ENCODE peak calls at places on chromosomes 7 and 10, in four cellular contexts. M is H1, E is GM12878, T is K562. I is an unnamed sample.

GRCh38 chr10:119657725-119658124 is 6.5 kb downstream of the BAG3 start:
- DNase-seq in M (no peak), E (no peak), T (no peak), I (no peak)

GRCh38 chr7:102198557-102198956 is 88.1 kb upstream of the SH2B2 start:
- DNase-seq in M (no peak), E (no peak), T (no peak), I (no peak)

GRCh38 chr10:114694735-114695134 is 36.7 kb upstream of the ABLIM1 start:
- DNase-seq in M (no peak), E (no peak), T (peak), I (peak)

GRCh38 chr10:124127965-124128810 is 34.8 kb upstream of the CHST15 start:
- DNase-seq in M (no peak), E (no peak), T (no peak), I (no peak)

GRCh38 chr7:77338883-77339629 is 77.1 kb downstream of the GSAP start:
- DNase-seq in M (no peak), E (no peak), T (no peak), I (no peak)

GRCh38 chr7:123747620-123748141 is 1.1 kb downstream of the WASL start:
- DNase-seq in M (peak), E (no peak), T (peak), I (peak)

GRCh38 chr10:118922226-118922625 is 107.3 kb upstream of the NANOS1 start:
- DNase-seq in M (no peak), E (no peak), T (no peak), I (no peak)

GRCh38 chr7:154620307-154620706 is 382.6 kb downstream of the PAXIP1 start:
- DNase-seq in M (no peak), E (no peak), T (no peak), I (no peak)

GRCh38 chr7:106418526-106418925 is 133.7 kb upstream of the NAMPT start:
- DNase-seq in M (no peak), E (no peak), T (no peak), I (no peak)

GRCh38 chr10:102994551-102995295 is 76.6 kb downstream of the CNNM2 start:
- DNase-seq in M (no peak), E (no peak), T (no peak), I (no peak)

GRCh38 chr10:29554660-29555059 is 80.1 kb downstream of the SVIL start:
- DNase-seq in M (no peak), E (no peak), T (no peak), I (no peak)

GRCh38 chr7:110084177-110084807 is 1006.6 kb upstream of the LRRN3 start:
- DNase-seq in M (no peak), E (no peak), T (no peak), I (no peak)

GRCh38 chr10:47024399-47025252 is 113.4 kb downstream of the PTPN20 start:
- DNase-seq in M (peak), E (peak), T (peak), I (peak)

GRCh38 chr7:156347132-156347531 is 293.4 kb upstream of the RNF32 start:
- DNase-seq in M (no peak), E (no peak), T (no peak), I (no peak)

GRCh38 chr10:130862122-130862521 is 449.4 kb downstream of the TCERG1L start:
- DNase-seq in M (no peak), E (no peak), T (no peak), I (no peak)

GRCh38 chr7:15669443-15669842 is 17.0 kb downstream of the MEOX2 start:
- DNase-seq in M (no peak), E (no peak), T (no peak), I (no peak)

GRCh38 chr10:126387041-126387908 is 1.0 kb downstream of the ADAM12 start:
- DNase-seq in M (no peak), E (no peak), T (peak), I (no peak)

GRCh38 chr10:113552014-113552413 is 839 bp upstream of the HABP2 start:
- DNase-seq in M (no peak), E (no peak), T (no peak), I (no peak)

GRCh38 chr10:122282253-122282671 is 11.2 kb downstream of the BTBD16 start:
- DNase-seq in M (no peak), E (no peak), T (no peak), I (no peak)

GRCh38 chr7:155438778-155439177 is 19.2 kb upstream of the EN2 start:
- DNase-seq in M (no peak), E (no peak), T (no peak), I (no peak)

GRCh38 chr7:25952277-25953057 is 199.5 kb upstream of the NFE2L3 start:
- DNase-seq in M (no peak), E (no peak), T (no peak), I (no peak)

GRCh38 chr7:1403844-1404404 is 55.3 kb downstream of the MICALL2 start:
- DNase-seq in M (no peak), E (no peak), T (no peak), I (no peak)

GRCh38 chr10:76939862-76940495 is 697.6 kb downstream of the KCNMA1 start:
- DNase-seq in M (no peak), E (no peak), T (no peak), I (no peak)

GRCh38 chr10:12427276-12427675 is 77.9 kb downstream of the CAMK1D start:
- DNase-seq in M (no peak), E (no peak), T (no peak), I (no peak)

GRCh38 chr7:79453558-79454324 is at the start of gene MAGI2:
- DNase-seq in M (no peak), E (no peak), T (no peak), I (no peak)

GRCh38 chr10:112790921-112791320 is 159.1 kb upstream of the TCF7L2 start:
- DNase-seq in M (no peak), E (no peak), T (no peak), I (no peak)

GRCh38 chr7:107594961-107595737 is 15.1 kb downstream of the BCAP29 start:
- DNase-seq in M (no peak), E (no peak), T (no peak), I (no peak)

GRCh38 chr7:36535866-36536664 is 146.4 kb downstream of the ANLN start:
- DNase-seq in M (no peak), E (no peak), T (no peak), I (no peak)

GRCh38 chr10:110134917-110135316 is 72.5 kb upstream of the MXI1 start:
- DNase-seq in M (no peak), E (no peak), T (no peak), I (no peak)

GRCh38 chr7:156148547-156148946 is 336.3 kb upstream of the SHH start:
- DNase-seq in M (no peak), E (no peak), T (no peak), I (no peak)

GRCh38 chr10:61992683-61993629 is 91.5 kb downstream of the ARID5B start:
- DNase-seq in M (no peak), E (peak), T (no peak), I (no peak)

DNA sequence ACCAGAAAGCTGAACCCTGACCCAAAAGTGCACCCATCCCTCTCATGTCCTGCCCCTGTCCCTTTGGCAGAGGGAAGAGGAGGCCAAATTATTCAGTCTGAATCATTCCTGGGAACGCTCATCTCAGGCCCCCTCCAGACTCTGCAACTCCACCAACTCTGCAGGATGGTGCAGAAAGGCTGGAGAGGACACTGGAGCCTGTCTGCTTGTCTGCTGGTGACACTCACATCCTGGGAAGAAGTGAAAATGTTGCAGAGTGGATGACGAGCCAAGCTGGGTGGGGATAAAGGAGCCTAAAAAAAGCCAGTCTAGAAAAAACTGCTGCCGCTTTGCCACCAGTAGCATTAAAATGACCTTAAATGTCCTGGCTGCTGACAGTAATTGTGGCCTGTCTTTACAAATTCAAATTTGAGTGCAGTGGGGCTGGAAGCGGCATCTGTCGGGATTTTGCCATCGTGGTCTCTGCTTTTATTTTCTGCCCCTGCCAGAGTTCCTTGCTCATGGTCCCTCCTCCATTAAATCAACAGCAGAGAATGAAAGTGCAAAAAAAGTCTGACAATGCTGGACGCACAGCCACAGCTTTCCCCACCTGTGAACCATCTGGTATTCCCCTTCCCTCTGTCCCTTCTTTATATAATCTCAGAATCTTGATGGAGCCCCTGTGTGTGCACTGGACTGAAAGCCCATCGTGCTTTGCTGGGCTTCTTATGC is 63.9 kb downstream of the STK17A start:
- DNase-seq in M (no peak), E (no peak), T (no peak), I (no peak)
- TF ChIP-seq SRF in M (no peak), E (no peak), T (no peak), I (no peak)

GRCh38 chr7:121504478-121504877 is 108.4 kb upstream of the FAM3C start:
- DNase-seq in M (no peak), E (no peak), T (no peak), I (no peak)
- TF ChIP-seq ATF3 in M (no peak), E (no peak), T (no peak), I (no peak)

DNA sequence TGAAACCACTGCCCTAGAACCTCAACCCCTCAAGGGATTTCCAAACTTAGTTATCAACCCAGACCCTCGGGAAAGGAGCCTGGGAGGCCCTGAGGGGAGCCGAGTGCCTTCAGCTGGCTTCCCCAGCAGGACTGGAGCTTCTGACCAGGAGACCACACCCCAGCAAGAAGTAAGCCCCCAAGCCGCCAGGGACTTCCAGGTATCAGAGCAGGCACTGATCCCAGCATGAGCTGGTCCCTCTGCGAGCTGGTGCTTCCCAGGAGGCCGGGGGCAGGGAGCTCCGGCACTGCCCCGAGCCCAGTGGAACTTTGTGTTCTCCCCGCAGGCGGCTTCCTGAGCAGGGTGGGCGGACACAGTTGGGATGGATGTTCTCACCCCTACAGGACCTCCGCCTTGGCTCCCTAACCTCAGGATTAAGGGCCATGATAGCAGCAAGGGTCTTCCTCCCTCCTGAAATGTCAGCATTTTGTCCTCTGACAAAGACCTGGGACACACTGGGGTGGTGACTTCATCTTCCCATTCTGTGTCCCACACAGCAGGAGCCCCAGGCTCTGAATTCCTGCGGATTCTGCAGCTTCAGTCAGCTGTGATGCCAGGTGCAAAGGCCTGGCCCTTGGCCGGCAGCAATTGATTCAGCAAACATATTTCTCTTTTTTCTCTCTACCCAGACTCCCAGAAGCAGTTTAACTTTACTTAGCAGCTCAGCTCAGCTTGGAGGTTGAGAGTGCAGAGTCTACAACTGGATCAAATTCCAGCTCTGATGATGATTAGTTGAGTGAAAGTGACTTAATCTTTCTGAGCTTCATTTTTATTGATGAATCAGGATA is 11.6 kb downstream of the ATP6V0E2 start:
- DNase-seq in M (peak), E (no peak), T (no peak), I (no peak)
- TF ChIP-seq YY1 in M (no peak), E (no peak), T (no peak), I (no peak)

DNA sequence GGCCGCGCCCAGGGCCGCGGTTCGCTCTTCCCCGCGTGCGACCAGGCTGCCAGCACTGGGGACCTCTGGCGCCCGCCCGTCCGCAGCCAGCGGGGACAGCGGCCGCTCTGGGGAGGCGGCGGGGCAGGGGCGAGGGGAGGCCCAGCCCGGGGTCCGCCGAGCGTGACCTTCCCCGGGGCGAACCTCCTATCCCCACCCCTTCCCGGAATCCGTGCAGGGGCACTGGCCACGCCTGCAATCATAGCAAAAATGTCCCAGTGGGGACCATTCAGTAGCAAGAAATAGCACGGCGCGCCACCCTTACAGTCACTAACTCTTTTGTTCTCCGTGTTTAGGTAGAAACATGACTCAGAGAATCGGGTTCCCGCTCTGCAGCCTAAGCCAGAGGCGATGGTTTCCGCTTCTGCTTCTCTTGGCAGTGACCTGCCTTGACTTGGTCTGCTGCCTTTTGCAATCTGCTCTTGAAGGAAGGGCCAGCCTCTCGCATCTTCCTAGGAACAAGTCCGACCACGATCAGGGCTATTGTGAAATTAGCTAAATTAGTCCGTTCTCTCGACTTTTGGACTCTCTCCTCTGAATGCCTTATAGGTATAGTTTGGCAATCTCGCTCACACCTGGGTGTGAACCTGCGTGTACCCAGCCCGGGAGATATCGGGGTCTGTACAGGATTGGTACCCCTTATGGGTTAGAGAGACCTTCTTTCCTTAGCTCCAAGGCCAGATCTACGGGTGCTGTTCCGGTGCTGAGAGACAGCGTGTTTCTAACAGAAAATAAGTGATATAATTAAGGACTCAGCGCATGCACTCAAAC is 79.4 kb upstream of the ACBD5 start:
- DNase-seq in M (no peak), E (no peak), T (peak), I (no peak)
- TF ChIP-seq SRF in M (no peak), E (no peak), T (no peak), I (no peak)

GRCh38 chr10:128863411-128863810 is 603.6 kb upstream of the MGMT start:
- DNase-seq in M (no peak), E (no peak), T (no peak), I (no peak)

GRCh38 chr10:128865398-128865797 is 601.6 kb upstream of the MGMT start:
- DNase-seq in M (no peak), E (no peak), T (no peak), I (no peak)

GRCh38 chr10:128861018-128861565 is 605.9 kb upstream of the MGMT start:
- DNase-seq in M (no peak), E (no peak), T (no peak), I (no peak)

GRCh38 chr10:128864554-128865300 is 602.3 kb upstream of the MGMT start:
- DNase-seq in M (no peak), E (no peak), T (no peak), I (no peak)

GRCh38 chr10:128863823-128864405 is 603.1 kb upstream of the MGMT start:
- DNase-seq in M (no peak), E (no peak), T (no peak), I (no peak)
- TF ChIP-seq ATF3 in M (no peak), E (no peak), T (no peak), I (no peak)

GRCh38 chr7:130627775-130628174 is 40.8 kb downstream of the COPG2 start:
- DNase-seq in M (no peak), E (no peak), T (no peak), I (no peak)

GRCh38 chr7:130628901-130629300 is 39.6 kb downstream of the COPG2 start:
- DNase-seq in M (no peak), E (no peak), T (no peak), I (no peak)

GRCh38 chr7:130632111-130632510 is 36.4 kb downstream of the COPG2 start:
- DNase-seq in M (no peak), E (no peak), T (no peak), I (peak)
- TF ChIP-seq YY1 in M (no peak), E (no peak), T (no peak), I (no peak)